ENCODE peak calls at places on chromosomes 11 and 22, in six cellular contexts. One of them, this sample, is unnamed.

GRCh38 chr11:126146454-126147192 is 64.8 kb downstream of the RPUSD4 start:
- DNase-seq in transverse colon: no peak
- DNase-seq in mammary epithelial cell: no peak
- DNase-seq in choroid plexus epithelial cell: no peak
- DNase-seq in GM13976: no peak
- DNase-seq in tibial nerve: no peak
- DNase-seq in this sample: no peak

GRCh38 chr11:68525930-68526329 is 65.4 kb downstream of the PPP6R3 start:
- DNase-seq in transverse colon: no peak
- DNase-seq in mammary epithelial cell: peak
- DNase-seq in choroid plexus epithelial cell: peak
- DNase-seq in GM13976: no peak
- DNase-seq in tibial nerve: no peak
- DNase-seq in this sample: no peak

GRCh38 chr11:812390-812789 is 2.6 kb downstream of the RPLP2 start:
- DNase-seq in transverse colon: no peak
- DNase-seq in mammary epithelial cell: no peak
- DNase-seq in choroid plexus epithelial cell: no peak
- DNase-seq in GM13976: no peak
- DNase-seq in tibial nerve: no peak
- DNase-seq in this sample: no peak

GRCh38 chr11:131840542-131840941 is 470.1 kb downstream of the NTM start:
- DNase-seq in transverse colon: no peak
- DNase-seq in mammary epithelial cell: no peak
- DNase-seq in choroid plexus epithelial cell: no peak
- DNase-seq in GM13976: no peak
- DNase-seq in tibial nerve: no peak
- DNase-seq in this sample: no peak

GRCh38 chr11:131464024-131464423 is 93.6 kb downstream of the NTM start:
- DNase-seq in transverse colon: no peak
- DNase-seq in mammary epithelial cell: no peak
- DNase-seq in choroid plexus epithelial cell: no peak
- DNase-seq in GM13976: no peak
- DNase-seq in tibial nerve: no peak
- DNase-seq in this sample: no peak

GRCh38 chr11:19853901-19854300 is 141.3 kb downstream of the NAV2 start:
- DNase-seq in transverse colon: no peak
- DNase-seq in mammary epithelial cell: no peak
- DNase-seq in choroid plexus epithelial cell: no peak
- DNase-seq in GM13976: no peak
- DNase-seq in tibial nerve: no peak
- DNase-seq in this sample: no peak

GRCh38 chr22:29994941-29995340 is 85.3 kb upstream of the HORMAD2 start:
- DNase-seq in transverse colon: no peak
- DNase-seq in mammary epithelial cell: no peak
- DNase-seq in choroid plexus epithelial cell: peak
- DNase-seq in GM13976: no peak
- DNase-seq in tibial nerve: no peak
- DNase-seq in this sample: no peak

GRCh38 chr11:62439785-62440602 is 21.2 kb downstream of the SCGB1A1 start:
- DNase-seq in transverse colon: no peak
- DNase-seq in mammary epithelial cell: no peak
- DNase-seq in choroid plexus epithelial cell: no peak
- DNase-seq in GM13976: no peak
- DNase-seq in tibial nerve: peak
- DNase-seq in this sample: no peak

GRCh38 chr11:110979696-110980095 is 265.8 kb upstream of the POU2AF2 start:
- DNase-seq in transverse colon: no peak
- DNase-seq in mammary epithelial cell: peak
- DNase-seq in choroid plexus epithelial cell: peak
- DNase-seq in GM13976: no peak
- DNase-seq in tibial nerve: no peak
- DNase-seq in this sample: no peak

GRCh38 chr22:21636629-21637218 is 4.2 kb downstream of the CCDC116 start:
- DNase-seq in transverse colon: no peak
- DNase-seq in mammary epithelial cell: no peak
- DNase-seq in choroid plexus epithelial cell: no peak
- DNase-seq in GM13976: no peak
- DNase-seq in tibial nerve: no peak
- DNase-seq in this sample: no peak

GRCh38 chr11:36253238-36253637 is 36.0 kb downstream of the COMMD9 start:
- DNase-seq in transverse colon: no peak
- DNase-seq in mammary epithelial cell: no peak
- DNase-seq in choroid plexus epithelial cell: no peak
- DNase-seq in GM13976: no peak
- DNase-seq in tibial nerve: no peak
- DNase-seq in this sample: no peak

GRCh38 chr11:2521081-2521480 is 76.3 kb downstream of the KCNQ1 start:
- DNase-seq in transverse colon: no peak
- DNase-seq in mammary epithelial cell: no peak
- DNase-seq in choroid plexus epithelial cell: no peak
- DNase-seq in GM13976: no peak
- DNase-seq in tibial nerve: no peak
- DNase-seq in this sample: no peak

GRCh38 chr11:45252134-45252856 is 33.8 kb downstream of the SYT13 start:
- DNase-seq in transverse colon: peak
- DNase-seq in mammary epithelial cell: no peak
- DNase-seq in choroid plexus epithelial cell: no peak
- DNase-seq in GM13976: peak
- DNase-seq in tibial nerve: no peak
- DNase-seq in this sample: peak

GRCh38 chr22:48891688-48892380 is 935.8 kb downstream of the BRD1 start:
- DNase-seq in transverse colon: no peak
- DNase-seq in mammary epithelial cell: no peak
- DNase-seq in choroid plexus epithelial cell: no peak
- DNase-seq in GM13976: peak
- DNase-seq in tibial nerve: no peak
- DNase-seq in this sample: no peak

GRCh38 chr22:20429254-20430100 is 8.1 kb downstream of the SCARF2 start:
- DNase-seq in transverse colon: peak
- DNase-seq in mammary epithelial cell: no peak
- DNase-seq in choroid plexus epithelial cell: no peak
- DNase-seq in GM13976: peak
- DNase-seq in tibial nerve: no peak
- DNase-seq in this sample: peak

GRCh38 chr11:83721286-83721685 is 435.1 kb upstream of the CCDC90B start:
- DNase-seq in transverse colon: no peak
- DNase-seq in mammary epithelial cell: peak
- DNase-seq in choroid plexus epithelial cell: no peak
- DNase-seq in GM13976: no peak
- DNase-seq in tibial nerve: no peak
- DNase-seq in this sample: no peak

GRCh38 chr11:11347583-11347982 is 5.5 kb downstream of the CSNK2A3 start:
- DNase-seq in transverse colon: no peak
- DNase-seq in mammary epithelial cell: no peak
- DNase-seq in choroid plexus epithelial cell: no peak
- DNase-seq in GM13976: no peak
- DNase-seq in tibial nerve: no peak
- DNase-seq in this sample: no peak

GRCh38 chr11:107732327-107733051 is 20.6 kb upstream of the SLN start:
- DNase-seq in transverse colon: no peak
- DNase-seq in mammary epithelial cell: no peak
- DNase-seq in choroid plexus epithelial cell: no peak
- DNase-seq in GM13976: peak
- DNase-seq in tibial nerve: no peak
- DNase-seq in this sample: peak

GRCh38 chr22:44557064-44557748 is 59.2 kb upstream of the RTL6 start:
- DNase-seq in transverse colon: no peak
- DNase-seq in mammary epithelial cell: no peak
- DNase-seq in choroid plexus epithelial cell: no peak
- DNase-seq in GM13976: no peak
- DNase-seq in tibial nerve: no peak
- DNase-seq in this sample: no peak

GRCh38 chr11:12397953-12398352 is 20.6 kb downstream of the PARVA start:
- DNase-seq in transverse colon: peak
- DNase-seq in mammary epithelial cell: no peak
- DNase-seq in choroid plexus epithelial cell: peak
- DNase-seq in GM13976: no peak
- DNase-seq in tibial nerve: no peak
- DNase-seq in this sample: no peak

GRCh38 chr22:31248965-31249940 is 37.2 kb downstream of the LIMK2 start:
- DNase-seq in transverse colon: no peak
- DNase-seq in mammary epithelial cell: peak
- DNase-seq in choroid plexus epithelial cell: no peak
- DNase-seq in GM13976: no peak
- DNase-seq in tibial nerve: no peak
- DNase-seq in this sample: no peak

GRCh38 chr11:131591051-131591461 is 220.6 kb downstream of the NTM start:
- DNase-seq in transverse colon: no peak
- DNase-seq in mammary epithelial cell: no peak
- DNase-seq in choroid plexus epithelial cell: peak
- DNase-seq in GM13976: no peak
- DNase-seq in tibial nerve: no peak
- DNase-seq in this sample: no peak

GRCh38 chr22:19210188-19210587 is 31.7 kb upstream of the SLC25A1 start:
- DNase-seq in transverse colon: no peak
- DNase-seq in mammary epithelial cell: no peak
- DNase-seq in choroid plexus epithelial cell: no peak
- DNase-seq in GM13976: no peak
- DNase-seq in tibial nerve: no peak
- DNase-seq in this sample: no peak

GRCh38 chr11:107591446-107592236 is 694 bp downstream of the ELMOD1 start:
- DNase-seq in transverse colon: no peak
- DNase-seq in mammary epithelial cell: peak
- DNase-seq in choroid plexus epithelial cell: peak
- DNase-seq in GM13976: peak
- DNase-seq in tibial nerve: no peak
- DNase-seq in this sample: peak

GRCh38 chr11:85279267-85279666 is 347.9 kb downstream of the DLG2 start:
- DNase-seq in transverse colon: no peak
- DNase-seq in mammary epithelial cell: no peak
- DNase-seq in choroid plexus epithelial cell: no peak
- DNase-seq in GM13976: no peak
- DNase-seq in tibial nerve: no peak
- DNase-seq in this sample: no peak

GRCh38 chr11:128172046-128172878 is 415.1 kb downstream of the ETS1 start:
- DNase-seq in transverse colon: peak
- DNase-seq in mammary epithelial cell: peak
- DNase-seq in choroid plexus epithelial cell: peak
- DNase-seq in GM13976: peak
- DNase-seq in tibial nerve: peak
- DNase-seq in this sample: peak

GRCh38 chr11:19995131-19995530 is 165.1 kb downstream of the DBX1 start:
- DNase-seq in transverse colon: no peak
- DNase-seq in mammary epithelial cell: peak
- DNase-seq in choroid plexus epithelial cell: peak
- DNase-seq in GM13976: no peak
- DNase-seq in tibial nerve: no peak
- DNase-seq in this sample: no peak

GRCh38 chr22:49929553-49929979 is 11.1 kb downstream of the CRELD2 start:
- DNase-seq in transverse colon: peak
- DNase-seq in mammary epithelial cell: no peak
- DNase-seq in choroid plexus epithelial cell: peak
- DNase-seq in GM13976: peak
- DNase-seq in tibial nerve: no peak
- DNase-seq in this sample: peak

GRCh38 chr11:86176165-86176884 is 68.2 kb upstream of the EED start:
- DNase-seq in transverse colon: no peak
- DNase-seq in mammary epithelial cell: peak
- DNase-seq in choroid plexus epithelial cell: peak
- DNase-seq in GM13976: peak
- DNase-seq in tibial nerve: no peak
- DNase-seq in this sample: peak

GRCh38 chr11:102589047-102589459 is 36.1 kb downstream of the MMP20 start:
- DNase-seq in transverse colon: no peak
- DNase-seq in mammary epithelial cell: no peak
- DNase-seq in choroid plexus epithelial cell: no peak
- DNase-seq in GM13976: peak
- DNase-seq in tibial nerve: no peak
- DNase-seq in this sample: peak

GRCh38 chr11:102590646-102591045 is 34.5 kb downstream of the MMP20 start:
- DNase-seq in transverse colon: no peak
- DNase-seq in mammary epithelial cell: no peak
- DNase-seq in choroid plexus epithelial cell: no peak
- DNase-seq in GM13976: no peak
- DNase-seq in tibial nerve: no peak
- DNase-seq in this sample: no peak

GRCh38 chr11:102596578-102596977 is 28.6 kb downstream of the MMP20 start:
- DNase-seq in transverse colon: no peak
- DNase-seq in mammary epithelial cell: no peak
- DNase-seq in choroid plexus epithelial cell: no peak
- DNase-seq in GM13976: no peak
- DNase-seq in tibial nerve: no peak
- DNase-seq in this sample: no peak

GRCh38 chr11:102591160-102591718 is 33.9 kb downstream of the MMP20 start:
- DNase-seq in transverse colon: no peak
- DNase-seq in mammary epithelial cell: no peak
- DNase-seq in choroid plexus epithelial cell: no peak
- DNase-seq in GM13976: no peak
- DNase-seq in tibial nerve: no peak
- DNase-seq in this sample: no peak

GRCh38 chr11:102592634-102593581 is 32.2 kb downstream of the MMP20 start:
- DNase-seq in transverse colon: no peak
- DNase-seq in mammary epithelial cell: peak
- DNase-seq in choroid plexus epithelial cell: peak
- DNase-seq in GM13976: no peak
- DNase-seq in tibial nerve: no peak
- DNase-seq in this sample: no peak
- TF ChIP-seq CTCF in transverse colon: peak
- TF ChIP-seq CTCF in mammary epithelial cell: peak
- TF ChIP-seq CTCF in choroid plexus epithelial cell: peak
- TF ChIP-seq CTCF in GM13976: no peak
- TF ChIP-seq CTCF in tibial nerve: no peak
- TF ChIP-seq CTCF in this sample: peak

DNA sequence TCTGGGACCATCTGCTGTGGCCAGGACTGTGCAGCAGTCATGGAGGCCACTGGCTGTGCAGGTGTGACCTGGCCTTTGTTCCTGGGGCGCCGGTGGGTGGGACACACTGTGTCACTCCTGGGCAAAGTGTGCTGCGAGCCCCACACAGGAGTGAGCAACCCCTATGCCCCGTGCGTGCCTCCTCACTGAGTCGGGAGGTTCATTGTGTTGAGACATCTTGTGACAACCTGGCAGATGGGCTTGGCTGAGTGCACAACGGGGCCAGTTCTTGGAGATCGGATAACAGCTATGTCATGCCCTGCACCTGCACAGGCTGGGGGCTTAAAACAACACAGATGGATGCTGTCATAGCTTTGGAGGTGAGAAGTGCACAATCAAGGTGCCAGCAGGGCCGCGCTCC is 13.5 kb downstream of the ANO1 start:
- DNase-seq in transverse colon: no peak
- DNase-seq in mammary epithelial cell: no peak
- DNase-seq in choroid plexus epithelial cell: no peak
- DNase-seq in GM13976: no peak
- DNase-seq in tibial nerve: no peak
- DNase-seq in this sample: no peak
- TF ChIP-seq CTCF in transverse colon: no peak
- TF ChIP-seq CTCF in mammary epithelial cell: no peak
- TF ChIP-seq CTCF in choroid plexus epithelial cell: no peak
- TF ChIP-seq CTCF in GM13976: no peak
- TF ChIP-seq CTCF in tibial nerve: no peak
- TF ChIP-seq CTCF in this sample: no peak

GRCh38 chr11:65095974-65096806 is at the start of gene VPS51:
- DNase-seq in transverse colon: peak
- DNase-seq in mammary epithelial cell: peak
- DNase-seq in choroid plexus epithelial cell: peak
- DNase-seq in GM13976: peak
- DNase-seq in tibial nerve: peak
- DNase-seq in this sample: peak
- TF ChIP-seq CTCF in transverse colon: no peak
- TF ChIP-seq CTCF in mammary epithelial cell: no peak
- TF ChIP-seq CTCF in choroid plexus epithelial cell: no peak
- TF ChIP-seq CTCF in GM13976: no peak
- TF ChIP-seq CTCF in tibial nerve: no peak
- TF ChIP-seq CTCF in this sample: no peak

GRCh38 chr11:33742249-33742851 is 6.1 kb upstream of the CD59 start:
- DNase-seq in transverse colon: no peak
- DNase-seq in mammary epithelial cell: no peak
- DNase-seq in choroid plexus epithelial cell: peak
- DNase-seq in GM13976: no peak
- DNase-seq in tibial nerve: no peak
- DNase-seq in this sample: peak
- TF ChIP-seq CTCF in transverse colon: peak
- TF ChIP-seq CTCF in mammary epithelial cell: peak
- TF ChIP-seq CTCF in choroid plexus epithelial cell: peak
- TF ChIP-seq CTCF in GM13976: peak
- TF ChIP-seq CTCF in tibial nerve: peak
- TF ChIP-seq CTCF in this sample: peak

This sample was measured in GM20000.